ENCODE peak calls at places on chromosomes 11 and 22, in eight cellular contexts. Q is stomach, X is sigmoid colon, U is fibroblast of lung, T is pancreas, G is fibroblast of mammary gland, S is cardiac fibroblast, L is lung. E is an unnamed sample.

GRCh38 chr11:18958221-18958910 is 19.2 kb upstream of the MRGPRX1 start:
- DNase-seq in Q (no peak), X (no peak), U (no peak), T (no peak), G (no peak), S (no peak), L (no peak), E (no peak)

GRCh38 chr11:62427630-62428233 is 8.9 kb downstream of the SCGB1A1 start:
- DNase-seq in Q (no peak), X (no peak), U (peak), T (no peak), G (peak), S (no peak), L (no peak), E (no peak)

GRCh38 chr22:44278234-44279058 is 34.3 kb downstream of the SHISAL1 start:
- DNase-seq in Q (no peak), X (no peak), U (no peak), T (no peak), G (no peak), S (no peak), L (no peak), E (no peak)

GRCh38 chr22:17167486-17167885 is 8.4 kb upstream of the HDHD5 start:
- DNase-seq in Q (peak), X (no peak), U (no peak), T (peak), G (no peak), S (no peak), L (no peak), E (no peak)

GRCh38 chr11:62539238-62539925 is 7.2 kb downstream of the AHNAK start:
- DNase-seq in Q (peak), X (peak), U (peak), T (peak), G (peak), S (peak), L (peak), E (no peak)

GRCh38 chr22:48851933-48852549 is 975.6 kb downstream of the BRD1 start:
- DNase-seq in Q (no peak), X (peak), U (no peak), T (no peak), G (no peak), S (no peak), L (no peak), E (no peak)

GRCh38 chr11:113553235-113553634 is 78.0 kb upstream of the DRD2 start:
- DNase-seq in Q (no peak), X (no peak), U (peak), T (no peak), G (peak), S (peak), L (no peak), E (no peak)

GRCh38 chr22:46625113-46625842 is 5.1 kb downstream of the GRAMD4 start:
- DNase-seq in Q (no peak), X (peak), U (no peak), T (no peak), G (no peak), S (no peak), L (no peak), E (no peak)

GRCh38 chr11:12440565-12440964 is 63.2 kb downstream of the PARVA start:
- DNase-seq in Q (no peak), X (no peak), U (no peak), T (no peak), G (no peak), S (no peak), L (no peak), E (no peak)

GRCh38 chr11:68436985-68437926 is 23.3 kb upstream of the PPP6R3 start:
- DNase-seq in Q (no peak), X (no peak), U (peak), T (no peak), G (peak), S (peak), L (no peak), E (no peak)

GRCh38 chr11:79059171-79059570 is 381.7 kb downstream of the TENM4 start:
- DNase-seq in Q (no peak), X (no peak), U (no peak), T (no peak), G (no peak), S (no peak), L (no peak), E (no peak)

GRCh38 chr11:34644669-34645406 is 23.9 kb downstream of the EHF start:
- DNase-seq in Q (no peak), X (no peak), U (peak), T (no peak), G (peak), S (peak), L (no peak), E (no peak)

GRCh38 chr11:66015094-66015881 is 3.5 kb downstream of the CST6 start:
- DNase-seq in Q (no peak), X (no peak), U (peak), T (no peak), G (no peak), S (peak), L (no peak), E (no peak)

GRCh38 chr11:1217151-1217550 is 5.7 kb upstream of the MUC5B start:
- DNase-seq in Q (no peak), X (peak), U (no peak), T (no peak), G (no peak), S (no peak), L (no peak), E (no peak)

GRCh38 chr11:33256031-33256807 is 962 bp upstream of the HIPK3 start:
- DNase-seq in Q (no peak), X (no peak), U (no peak), T (no peak), G (no peak), S (no peak), L (no peak), E (no peak)

GRCh38 chr22:42615092-42615859 is 593 bp upstream of the POLDIP3 start:
- DNase-seq in Q (peak), X (peak), U (peak), T (peak), G (peak), S (peak), L (peak), E (peak)

GRCh38 chr22:27853404-27853803 is 51.8 kb upstream of the MN1 start:
- DNase-seq in Q (no peak), X (peak), U (no peak), T (no peak), G (peak), S (peak), L (no peak), E (no peak)

GRCh38 chr11:97684486-97685439 is 1295.0 kb downstream of the JRKL start:
- DNase-seq in Q (no peak), X (no peak), U (no peak), T (no peak), G (no peak), S (peak), L (no peak), E (no peak)

GRCh38 chr11:134843735-134844134 is 431.7 kb upstream of the B3GAT1 start:
- DNase-seq in Q (no peak), X (no peak), U (no peak), T (no peak), G (no peak), S (no peak), L (no peak), E (no peak)

GRCh38 chr11:123473941-123474668 is 44.0 kb downstream of the GRAMD1B start:
- DNase-seq in Q (no peak), X (peak), U (peak), T (no peak), G (peak), S (peak), L (no peak), E (no peak)

GRCh38 chr11:42555197-42555596 is 756.6 kb upstream of the API5 start:
- DNase-seq in Q (no peak), X (no peak), U (peak), T (no peak), G (no peak), S (no peak), L (no peak), E (no peak)

DNA sequence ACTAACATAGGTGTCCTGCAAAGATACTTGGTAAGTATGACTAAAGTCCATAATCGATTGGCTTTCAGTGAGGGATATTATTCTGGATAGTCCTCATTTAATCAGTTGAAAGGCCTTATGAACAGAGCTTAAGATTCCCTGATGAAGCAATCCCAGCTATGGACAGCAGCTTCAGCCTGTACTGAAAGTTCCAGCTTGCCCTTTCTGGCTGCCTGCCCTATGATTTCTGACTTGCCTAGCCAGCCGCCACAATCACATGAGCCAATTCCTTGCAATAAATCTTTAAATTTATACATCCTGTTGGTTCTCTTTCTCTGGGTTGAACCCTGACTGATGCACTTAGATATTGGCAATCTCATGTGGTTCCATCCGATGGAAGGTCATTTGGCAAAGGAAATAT is 759.0 kb upstream of the API5 start:
- DNase-seq in Q (no peak), X (no peak), U (no peak), T (no peak), G (peak), S (peak), L (no peak), E (peak)
- H3K4me3 ChIP-seq in Q (no peak), X (no peak), U (no peak), T (no peak), G (no peak), S (no peak), L (no peak), E (no peak)

DNA sequence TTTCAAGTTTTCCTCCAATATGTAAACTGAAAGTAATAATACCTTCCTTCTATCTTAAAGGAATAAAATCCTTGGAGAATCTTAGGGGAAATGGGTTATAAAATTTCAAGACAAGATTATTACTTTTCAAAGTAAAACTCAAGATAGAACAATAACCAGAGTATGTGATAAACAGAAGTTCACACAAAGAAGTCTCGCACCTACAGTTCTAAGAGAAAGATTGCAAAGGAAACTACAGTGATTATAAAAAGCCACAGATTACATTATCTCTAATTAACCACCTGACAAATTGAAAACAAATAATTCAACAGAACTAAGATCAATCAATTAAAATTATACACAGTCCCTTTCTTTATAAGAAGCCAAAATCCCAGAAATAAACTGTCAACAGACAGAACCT is 34.0 kb downstream of the AMBRA1 start:
- DNase-seq in Q (no peak), X (no peak), U (no peak), T (no peak), G (no peak), S (no peak), L (no peak), E (no peak)
- H3K4me3 ChIP-seq in Q (peak), X (no peak), U (no peak), T (peak), G (no peak), S (no peak), L (no peak), E (no peak)

GRCh38 chr22:37220543-37220968 is 8.3 kb upstream of the SSTR3 start:
- DNase-seq in Q (no peak), X (no peak), U (peak), T (no peak), G (no peak), S (peak), L (no peak), E (no peak)

GRCh38 chr22:37218399-37218770 is 6.1 kb upstream of the SSTR3 start:
- DNase-seq in Q (no peak), X (no peak), U (no peak), T (no peak), G (no peak), S (no peak), L (no peak), E (no peak)

GRCh38 chr22:37219534-37219933 is 7.3 kb upstream of the SSTR3 start:
- DNase-seq in Q (no peak), X (no peak), U (no peak), T (no peak), G (no peak), S (no peak), L (no peak), E (no peak)

GRCh38 chr22:37221424-37222336 is 9.4 kb upstream of the SSTR3 start:
- DNase-seq in Q (no peak), X (no peak), U (no peak), T (no peak), G (no peak), S (no peak), L (no peak), E (no peak)

DNA sequence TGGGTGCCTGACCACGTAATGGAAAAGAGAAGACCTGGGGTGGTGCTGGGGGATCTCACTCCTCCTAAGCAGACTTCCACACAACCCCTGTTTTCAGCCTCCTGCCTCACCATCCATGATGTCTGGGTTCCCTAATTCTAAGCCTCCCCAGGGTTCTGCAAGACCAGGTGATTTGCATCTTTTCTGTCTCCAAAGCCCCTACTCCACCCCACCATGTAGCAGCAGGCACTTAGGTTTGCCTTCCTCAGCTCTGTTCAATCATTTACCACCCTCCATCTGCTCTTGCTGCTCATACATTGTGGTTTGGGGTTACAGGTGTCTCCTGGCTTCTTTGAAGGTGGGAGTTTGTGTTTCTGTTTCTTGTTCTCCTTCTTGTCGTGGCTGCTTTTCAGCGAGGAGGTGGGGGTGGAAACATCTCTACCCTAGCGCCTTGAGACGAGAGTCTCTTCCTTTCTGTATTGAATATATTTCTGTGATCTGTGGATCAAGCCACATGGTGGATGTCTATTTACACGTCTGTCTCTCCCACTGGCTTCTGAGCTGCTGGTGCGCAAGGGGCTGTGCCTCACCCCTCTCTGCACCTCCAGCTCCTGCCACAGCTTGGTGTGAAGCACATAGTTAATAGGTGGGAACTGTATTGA is 6.6 kb upstream of the SSTR3 start:
- DNase-seq in Q (no peak), X (no peak), U (no peak), T (no peak), G (no peak), S (no peak), L (no peak), E (no peak)
- H3K4me3 ChIP-seq in Q (no peak), X (no peak), U (no peak), T (no peak), G (no peak), S (no peak), L (no peak), E (no peak)

GRCh38 chr11:15818132-15818842 is 538.1 kb downstream of the SOX6 start:
- DNase-seq in Q (no peak), X (no peak), U (peak), T (no peak), G (no peak), S (no peak), L (no peak), E (peak)

GRCh38 chr11:15819679-15820286 is 536.6 kb downstream of the SOX6 start:
- DNase-seq in Q (peak), X (peak), U (peak), T (peak), G (peak), S (peak), L (peak), E (peak)

GRCh38 chr11:15816270-15816871 is 540.0 kb downstream of the SOX6 start:
- DNase-seq in Q (no peak), X (no peak), U (peak), T (no peak), G (peak), S (peak), L (no peak), E (no peak)

GRCh38 chr11:15816996-15817395 is 539.4 kb downstream of the SOX6 start:
- DNase-seq in Q (no peak), X (no peak), U (peak), T (no peak), G (peak), S (no peak), L (no peak), E (no peak)

GRCh38 chr11:15815246-15816209 is 540.8 kb downstream of the SOX6 start:
- DNase-seq in Q (no peak), X (no peak), U (peak), T (no peak), G (peak), S (peak), L (peak), E (no peak)
- H3K4me3 ChIP-seq in Q (no peak), X (no peak), U (no peak), T (no peak), G (no peak), S (no peak), L (no peak), E (no peak)

GRCh38 chr11:67371549-67372231 is 1.7 kb downstream of the CLCF1 start:
- DNase-seq in Q (peak), X (peak), U (peak), T (no peak), G (peak), S (peak), L (no peak), E (no peak)

GRCh38 chr11:67369275-67369674 is 4.1 kb downstream of the CLCF1 start:
- DNase-seq in Q (no peak), X (no peak), U (no peak), T (no peak), G (no peak), S (no peak), L (no peak), E (no peak)

GRCh38 chr11:67371199-67371548 is 2.2 kb downstream of the CLCF1 start:
- DNase-seq in Q (no peak), X (no peak), U (no peak), T (no peak), G (no peak), S (no peak), L (no peak), E (no peak)

GRCh38 chr11:67369801-67370284 is 3.6 kb downstream of the CLCF1 start:
- DNase-seq in Q (no peak), X (peak), U (peak), T (no peak), G (no peak), S (peak), L (no peak), E (no peak)

DNA sequence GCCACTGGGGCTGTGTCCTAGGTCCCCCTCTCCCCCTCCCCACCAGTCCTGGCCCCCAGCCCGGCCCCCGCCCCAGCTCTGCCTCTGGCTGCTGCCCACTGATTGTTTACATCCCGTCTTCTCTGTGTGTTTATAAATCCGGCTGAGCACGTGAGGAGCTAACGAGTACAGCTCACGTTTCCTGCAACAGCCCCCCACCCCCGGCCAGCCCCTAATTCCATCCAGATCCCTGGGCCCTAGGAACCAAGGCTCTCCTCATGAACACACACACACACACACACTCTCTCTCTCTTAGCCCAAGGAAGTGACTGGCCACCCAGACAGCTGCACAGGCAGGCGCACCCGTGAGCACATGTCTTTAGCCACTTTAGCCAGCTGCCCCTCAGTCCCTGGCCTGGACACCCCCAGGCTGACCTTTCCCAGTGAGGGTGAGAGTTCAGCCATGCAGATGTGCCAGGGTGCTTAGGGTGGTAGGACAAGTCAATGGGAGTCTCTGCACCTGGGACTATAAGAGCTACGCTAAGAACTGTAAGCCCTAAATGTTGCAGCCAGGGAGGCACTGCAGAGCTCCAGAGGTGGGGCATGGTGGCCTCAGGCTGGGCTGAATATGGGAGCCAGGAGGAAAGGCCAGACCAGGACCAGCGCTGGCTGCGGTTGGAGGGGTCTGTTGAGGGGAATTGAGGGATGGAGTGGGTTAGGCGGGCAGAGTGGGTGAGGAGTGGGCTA is 2.9 kb downstream of the CLCF1 start:
- DNase-seq in Q (no peak), X (peak), U (peak), T (no peak), G (peak), S (peak), L (no peak), E (no peak)
- H3K4me3 ChIP-seq in Q (peak), X (no peak), U (peak), T (no peak), G (no peak), S (no peak), L (no peak), E (no peak)

GRCh38 chr11:14059491-14059890 is 97.0 kb downstream of the SPON1 start:
- DNase-seq in Q (no peak), X (no peak), U (no peak), T (no peak), G (peak), S (peak), L (no peak), E (no peak)

GRCh38 chr11:14055936-14056335 is 93.4 kb downstream of the SPON1 start:
- DNase-seq in Q (no peak), X (no peak), U (no peak), T (no peak), G (no peak), S (no peak), L (no peak), E (no peak)

GRCh38 chr11:14052198-14052597 is 89.7 kb downstream of the SPON1 start:
- DNase-seq in Q (no peak), X (no peak), U (no peak), T (no peak), G (no peak), S (no peak), L (no peak), E (no peak)

GRCh38 chr11:14054708-14055107 is 92.2 kb downstream of the SPON1 start:
- DNase-seq in Q (no peak), X (no peak), U (no peak), T (no peak), G (peak), S (peak), L (no peak), E (peak)

GRCh38 chr11:14058061-14058460 is 95.5 kb downstream of the SPON1 start:
- DNase-seq in Q (no peak), X (no peak), U (no peak), T (no peak), G (no peak), S (no peak), L (no peak), E (no peak)
- H3K4me3 ChIP-seq in Q (no peak), X (no peak), U (no peak), T (no peak), G (no peak), S (no peak), L (no peak), E (no peak)

E was measured in prostate gland.